ENCODE peak calls at places on chromosome X, in four cellular contexts. R, E, V and Z are unnamed samples.

GRCh38 chrX:21427086-21427485 is 52.9 kb downstream of the CNKSR2 start:
- DNase-seq in R (no peak), E (no peak), V (no peak), Z (no peak)

GRCh38 chrX:134542485-134542884 is 82.5 kb downstream of the HPRT1 start:
- DNase-seq in R (peak; percentile 45), E (no peak), V (no peak), Z (peak; percentile 63)

GRCh38 chrX:120647127-120647526 is 17.3 kb upstream of the C1GALT1C1 start:
- DNase-seq in R (no peak), E (no peak), V (no peak), Z (no peak)

GRCh38 chrX:50432760-50433377 is 37.8 kb downstream of the DGKK start:
- DNase-seq in R (no peak), E (no peak), V (no peak), Z (no peak)

GRCh38 chrX:155329293-155329692 is 5.1 kb downstream of the CLIC2 start:
- DNase-seq in R (no peak), E (no peak), V (no peak), Z (no peak)

GRCh38 chrX:133335027-133335426 is 80.3 kb downstream of the GPC4 start:
- DNase-seq in R (peak; percentile 13), E (peak; percentile 14), V (no peak), Z (peak; percentile 43)

GRCh38 chrX:85243155-85243554 is 424 bp downstream of the SATL1 start:
- DNase-seq in R (no peak), E (no peak), V (no peak), Z (no peak)

GRCh38 chrX:1425381-1425780 is 27.3 kb downstream of the ASMTL start:
- DNase-seq in R (no peak), E (no peak), V (no peak), Z (no peak)

GRCh38 chrX:73903941-73904340 is 340.9 kb downstream of the CHIC1 start:
- DNase-seq in R (no peak), E (no peak), V (no peak), Z (no peak)

GRCh38 chrX:40094900-40095587 is 2.7 kb downstream of the BCOR start:
- DNase-seq in R (no peak), E (no peak), V (no peak), Z (no peak)

GRCh38 chrX:153487590-153488071 is 7.1 kb upstream of the BGN start:
- DNase-seq in R (no peak), E (no peak), V (no peak), Z (no peak)

GRCh38 chrX:48487362-48487785 is 11.4 kb downstream of the FTSJ1 start:
- DNase-seq in R (peak; percentile 48), E (no peak), V (no peak), Z (no peak)

GRCh38 chrX:107825698-107826285 is at the start of gene MID2:
- DNase-seq in R (peak; percentile 37), E (no peak), V (peak; percentile 34), Z (no peak)

GRCh38 chrX:54865208-54865607 is 55.4 kb upstream of the TRO start:
- DNase-seq in R (no peak), E (no peak), V (no peak), Z (no peak)

GRCh38 chrX:119579414-119579813 is 5.1 kb downstream of the UBE2A start:
- DNase-seq in R (no peak), E (no peak), V (no peak), Z (no peak)

GRCh38 chrX:115038406-115038805 is 21.0 kb upstream of the IL13RA2 start:
- DNase-seq in R (no peak), E (no peak), V (no peak), Z (no peak)

GRCh38 chrX:10512741-10513140 is 107.6 kb downstream of the MID1 start:
- DNase-seq in R (no peak), E (no peak), V (no peak), Z (no peak)

GRCh38 chrX:136162827-136163427 is 15.6 kb downstream of the FHL1 start:
- DNase-seq in R (peak; percentile 53), E (peak; percentile 25), V (peak; percentile 24), Z (peak; percentile 65)

GRCh38 chrX:100649550-100650356 is 5.8 kb downstream of the SRPX2 start:
- DNase-seq in R (no peak), E (no peak), V (no peak), Z (no peak)

GRCh38 chrX:51144828-51145442 is 187.7 kb upstream of the NUDT10 start:
- DNase-seq in R (peak; percentile 22), E (peak; percentile 1), V (no peak), Z (peak; percentile 24)

GRCh38 chrX:155995476-155995875 is 2.0 kb upstream of the IL9R start:
- DNase-seq in R (no peak), E (no peak), V (no peak), Z (no peak)

GRCh38 chrX:155148724-155149537 is 67.3 kb upstream of the VBP1 start:
- DNase-seq in R (peak; percentile 8), E (no peak), V (no peak), Z (peak; percentile 39)

GRCh38 chrX:30620980-30621716 is 32.1 kb upstream of the GK start:
- DNase-seq in R (peak; percentile 30), E (no peak), V (no peak), Z (no peak)

GRCh38 chrX:80812176-80812575 is 2.5 kb upstream of the BRWD3 start:
- DNase-seq in R (peak; percentile 50), E (peak; percentile 1), V (peak; percentile 12), Z (peak; percentile 71)

GRCh38 chrX:20270557-20270880 is 3.8 kb upstream of the RPS6KA3 start:
- DNase-seq in R (no peak), E (no peak), V (no peak), Z (no peak)

GRCh38 chrX:94288325-94288724 is 614.3 kb downstream of the FAM133A start:
- DNase-seq in R (peak; percentile 2), E (no peak), V (no peak), Z (no peak)

GRCh38 chrX:111116666-111117065 is 20.7 kb downstream of the PAK3 start:
- DNase-seq in R (no peak), E (no peak), V (no peak), Z (no peak)

GRCh38 chrX:101136235-101136634 is 38.2 kb downstream of the CENPI start:
- DNase-seq in R (no peak), E (no peak), V (no peak), Z (no peak)

GRCh38 chrX:41457618-41458192 is 10.6 kb downstream of the NYX start:
- DNase-seq in R (no peak), E (no peak), V (no peak), Z (peak; percentile 74)

GRCh38 chrX:107979534-107979933 is 2.6 kb downstream of the TEX13B start:
- DNase-seq in R (no peak), E (no peak), V (no peak), Z (no peak)

GRCh38 chrX:45164021-45164621 is 36.6 kb downstream of the DIPK2B start:
- DNase-seq in R (no peak), E (peak; percentile 12), V (no peak), Z (no peak)

GRCh38 chrX:2471641-2472040 is 29.1 kb downstream of the DHRSX start:
- DNase-seq in R (no peak), E (no peak), V (no peak), Z (no peak)

GRCh38 chrX:110795645-110796510 is at the start of gene CHRDL1:
- DNase-seq in R (peak; percentile 59), E (peak; percentile 13), V (no peak), Z (no peak)

GRCh38 chrX:70444326-70445196 is at the start of gene DLG3:
- DNase-seq in R (peak; percentile 24), E (peak; percentile 73), V (no peak), Z (no peak)

GRCh38 chrX:154419189-154419588 is 7.8 kb downstream of the TAFAZZIN start:
- DNase-seq in R (no peak), E (no peak), V (no peak), Z (no peak)

GRCh38 chrX:56978172-56978571 is 17.2 kb downstream of the SPIN3 start:
- DNase-seq in R (peak; percentile 36), E (peak; percentile 3), V (peak; percentile 2), Z (peak; percentile 67)

GRCh38 chrX:11146411-11146810 is 35.3 kb downstream of the HCCS start:
- DNase-seq in R (no peak), E (no peak), V (no peak), Z (no peak)

GRCh38 chrX:104419211-104419610 is 146.8 kb upstream of the IL1RAPL2 start:
- DNase-seq in R (no peak), E (no peak), V (no peak), Z (no peak)

GRCh38 chrX:20001615-20002014 is 10.8 kb upstream of the BCLAF3 start:
- DNase-seq in R (no peak), E (no peak), V (no peak), Z (no peak)